ENCODE peak calls at places on chromosomes 4 and X, in eight cellular contexts. One of them, this sample, is unnamed.

GRCh38 chr4:128288689-128289106 is 1.1 kb upstream of the PGRMC2 start:
- DNase-seq in suprapubic skin: no peak
- DNase-seq in K562: no peak
- DNase-seq in IMR-90: peak; percentile 56
- DNase-seq in Peyer's patch: peak; percentile 16
- DNase-seq in HCT116: no peak
- DNase-seq in H1: no peak
- DNase-seq in GM12878: peak; percentile 17
- DNase-seq in this sample: no peak

GRCh38 chr4:13533670-13534343 is 10.5 kb downstream of the NKX3-2 start:
- DNase-seq in suprapubic skin: no peak
- DNase-seq in K562: no peak
- DNase-seq in IMR-90: no peak
- DNase-seq in Peyer's patch: no peak
- DNase-seq in HCT116: no peak
- DNase-seq in H1: no peak
- DNase-seq in GM12878: no peak
- DNase-seq in this sample: no peak

GRCh38 chr4:154559141-154559841 is 3.5 kb upstream of the FGB start:
- DNase-seq in suprapubic skin: no peak
- DNase-seq in K562: peak; percentile 49
- DNase-seq in IMR-90: peak; percentile 65
- DNase-seq in Peyer's patch: no peak
- DNase-seq in HCT116: peak; percentile 44
- DNase-seq in H1: peak; percentile 9
- DNase-seq in GM12878: no peak
- DNase-seq in this sample: no peak

GRCh38 chr4:78650106-78651021 is 98.8 kb downstream of the ANXA3 start:
- DNase-seq in suprapubic skin: no peak
- DNase-seq in K562: peak; percentile 40
- DNase-seq in IMR-90: peak; percentile 86
- DNase-seq in Peyer's patch: no peak
- DNase-seq in HCT116: no peak
- DNase-seq in H1: no peak
- DNase-seq in GM12878: no peak
- DNase-seq in this sample: no peak

GRCh38 chrX:85004255-85004654 is 578 bp downstream of the APOOL start:
- DNase-seq in suprapubic skin: no peak
- DNase-seq in K562: no peak
- DNase-seq in IMR-90: peak; percentile 28
- DNase-seq in Peyer's patch: no peak
- DNase-seq in HCT116: no peak
- DNase-seq in H1: no peak
- DNase-seq in GM12878: no peak
- DNase-seq in this sample: no peak

GRCh38 chrX:137194164-137194563 is 160.4 kb upstream of the GPR101 start:
- DNase-seq in suprapubic skin: no peak
- DNase-seq in K562: peak; percentile 5
- DNase-seq in IMR-90: peak; percentile 21
- DNase-seq in Peyer's patch: no peak
- DNase-seq in HCT116: peak; percentile 16
- DNase-seq in H1: peak; percentile 3
- DNase-seq in GM12878: peak; percentile 1
- DNase-seq in this sample: no peak

GRCh38 chr4:151481813-151482212 is 72.8 kb downstream of the FHIP1A start:
- DNase-seq in suprapubic skin: no peak
- DNase-seq in K562: no peak
- DNase-seq in IMR-90: no peak
- DNase-seq in Peyer's patch: no peak
- DNase-seq in HCT116: no peak
- DNase-seq in H1: no peak
- DNase-seq in GM12878: no peak
- DNase-seq in this sample: no peak

GRCh38 chr4:186557486-186557885 is 2.1 kb upstream of the MTNR1A start:
- DNase-seq in suprapubic skin: no peak
- DNase-seq in K562: no peak
- DNase-seq in IMR-90: peak; percentile 45
- DNase-seq in Peyer's patch: no peak
- DNase-seq in HCT116: no peak
- DNase-seq in H1: no peak
- DNase-seq in GM12878: no peak
- DNase-seq in this sample: no peak

GRCh38 chr4:186676531-186677158 is 47.0 kb downstream of the FAT1 start:
- DNase-seq in suprapubic skin: no peak
- DNase-seq in K562: no peak
- DNase-seq in IMR-90: peak; percentile 98
- DNase-seq in Peyer's patch: no peak
- DNase-seq in HCT116: no peak
- DNase-seq in H1: no peak
- DNase-seq in GM12878: no peak
- DNase-seq in this sample: no peak

GRCh38 chr4:39178706-39179105 is 3.6 kb upstream of the WDR19 start:
- DNase-seq in suprapubic skin: no peak
- DNase-seq in K562: no peak
- DNase-seq in IMR-90: peak; percentile 47
- DNase-seq in Peyer's patch: no peak
- DNase-seq in HCT116: no peak
- DNase-seq in H1: no peak
- DNase-seq in GM12878: no peak
- DNase-seq in this sample: no peak

GRCh38 chr4:74410272-74410671 is 34.7 kb upstream of the AREG start:
- DNase-seq in suprapubic skin: no peak
- DNase-seq in K562: no peak
- DNase-seq in IMR-90: peak; percentile 51
- DNase-seq in Peyer's patch: no peak
- DNase-seq in HCT116: no peak
- DNase-seq in H1: no peak
- DNase-seq in GM12878: no peak
- DNase-seq in this sample: no peak

GRCh38 chr4:21726255-21726815 is 222.2 kb downstream of the KCNIP4 start:
- DNase-seq in suprapubic skin: no peak
- DNase-seq in K562: no peak
- DNase-seq in IMR-90: no peak
- DNase-seq in Peyer's patch: no peak
- DNase-seq in HCT116: no peak
- DNase-seq in H1: no peak
- DNase-seq in GM12878: no peak
- DNase-seq in this sample: no peak

GRCh38 chr4:38654273-38654672 is 9.7 kb upstream of the KLF3 start:
- DNase-seq in suprapubic skin: no peak
- DNase-seq in K562: no peak
- DNase-seq in IMR-90: no peak
- DNase-seq in Peyer's patch: no peak
- DNase-seq in HCT116: no peak
- DNase-seq in H1: no peak
- DNase-seq in GM12878: no peak
- DNase-seq in this sample: no peak

GRCh38 chr4:183987987-183988392 is 82.9 kb downstream of the STOX2 start:
- DNase-seq in suprapubic skin: no peak
- DNase-seq in K562: peak; percentile 16
- DNase-seq in IMR-90: peak; percentile 95
- DNase-seq in Peyer's patch: no peak
- DNase-seq in HCT116: peak; percentile 68
- DNase-seq in H1: no peak
- DNase-seq in GM12878: no peak
- DNase-seq in this sample: peak; percentile 88

GRCh38 chr4:80045831-80046230 is 27.2 kb downstream of the ANTXR2 start:
- DNase-seq in suprapubic skin: no peak
- DNase-seq in K562: no peak
- DNase-seq in IMR-90: peak; percentile 76
- DNase-seq in Peyer's patch: no peak
- DNase-seq in HCT116: no peak
- DNase-seq in H1: no peak
- DNase-seq in GM12878: no peak
- DNase-seq in this sample: no peak

GRCh38 chrX:152138388-152138784 is at the start of gene MAGEA10:
- DNase-seq in suprapubic skin: no peak
- DNase-seq in K562: no peak
- DNase-seq in IMR-90: no peak
- DNase-seq in Peyer's patch: no peak
- DNase-seq in HCT116: no peak
- DNase-seq in H1: no peak
- DNase-seq in GM12878: no peak
- DNase-seq in this sample: no peak

GRCh38 chr4:67700874-67701850 is at the start of gene UBA6:
- DNase-seq in suprapubic skin: peak; percentile 97
- DNase-seq in K562: peak; percentile 95
- DNase-seq in IMR-90: peak; percentile 96
- DNase-seq in Peyer's patch: peak; percentile 96
- DNase-seq in HCT116: peak; percentile 93
- DNase-seq in H1: peak; percentile 91
- DNase-seq in GM12878: peak; percentile 89
- DNase-seq in this sample: peak; percentile 97
- TF ChIP-seq POLR2A in suprapubic skin: peak; percentile 7
- TF ChIP-seq POLR2A in K562: peak; percentile 89
- TF ChIP-seq POLR2A in IMR-90: peak; percentile 82
- TF ChIP-seq POLR2A in Peyer's patch: peak; percentile 35
- TF ChIP-seq POLR2A in HCT116: peak; percentile 89
- TF ChIP-seq POLR2A in H1: peak; percentile 13
- TF ChIP-seq POLR2A in GM12878: peak; percentile 93
- TF ChIP-seq POLR2A in this sample: peak; percentile 36

GRCh38 chrX:48833531-48834138 is 1.8 kb downstream of the PCSK1N start:
- DNase-seq in suprapubic skin: no peak
- DNase-seq in K562: no peak
- DNase-seq in IMR-90: no peak
- DNase-seq in Peyer's patch: no peak
- DNase-seq in HCT116: no peak
- DNase-seq in H1: no peak
- DNase-seq in GM12878: no peak
- DNase-seq in this sample: no peak
- H3K27me3 ChIP-seq in suprapubic skin: peaks cover 23% of the 10 kb centered on the region
- H3K27me3 ChIP-seq in K562: no peaks in the 10 kb centered on the region
- H3K27me3 ChIP-seq in IMR-90: peaks cover 47% of the 10 kb centered on the region
- H3K27me3 ChIP-seq in Peyer's patch: no peaks in the 10 kb centered on the region
- H3K27me3 ChIP-seq in HCT116: no peaks in the 10 kb centered on the region
- H3K27me3 ChIP-seq in H1: peaks cover 39% of the 10 kb centered on the region
- H3K27me3 ChIP-seq in GM12878: no peaks in the 10 kb centered on the region
- H3K27me3 ChIP-seq in this sample: peaks cover 37% of the 10 kb centered on the region

GRCh38 chr4:156774422-156774821 is 197.2 kb downstream of the PDGFC start:
- DNase-seq in suprapubic skin: peak; percentile 78
- DNase-seq in K562: no peak
- DNase-seq in IMR-90: peak; percentile 96
- DNase-seq in Peyer's patch: no peak
- DNase-seq in HCT116: no peak
- DNase-seq in H1: no peak
- DNase-seq in GM12878: no peak
- DNase-seq in this sample: peak; percentile 20

GRCh38 chr4:156775803-156776202 is 195.8 kb downstream of the PDGFC start:
- DNase-seq in suprapubic skin: no peak
- DNase-seq in K562: no peak
- DNase-seq in IMR-90: no peak
- DNase-seq in Peyer's patch: no peak
- DNase-seq in HCT116: no peak
- DNase-seq in H1: no peak
- DNase-seq in GM12878: no peak
- DNase-seq in this sample: peak; percentile 15

GRCh38 chr4:156771171-156771837 is 200.3 kb downstream of the PDGFC start:
- DNase-seq in suprapubic skin: no peak
- DNase-seq in K562: no peak
- DNase-seq in IMR-90: peak; percentile 69
- DNase-seq in Peyer's patch: no peak
- DNase-seq in HCT116: peak; percentile 51
- DNase-seq in H1: no peak
- DNase-seq in GM12878: no peak
- DNase-seq in this sample: no peak

GRCh38 chr4:156778093-156778492 is 193.5 kb downstream of the PDGFC start:
- DNase-seq in suprapubic skin: no peak
- DNase-seq in K562: no peak
- DNase-seq in IMR-90: peak; percentile 72
- DNase-seq in Peyer's patch: no peak
- DNase-seq in HCT116: no peak
- DNase-seq in H1: no peak
- DNase-seq in GM12878: no peak
- DNase-seq in this sample: no peak

DNA sequence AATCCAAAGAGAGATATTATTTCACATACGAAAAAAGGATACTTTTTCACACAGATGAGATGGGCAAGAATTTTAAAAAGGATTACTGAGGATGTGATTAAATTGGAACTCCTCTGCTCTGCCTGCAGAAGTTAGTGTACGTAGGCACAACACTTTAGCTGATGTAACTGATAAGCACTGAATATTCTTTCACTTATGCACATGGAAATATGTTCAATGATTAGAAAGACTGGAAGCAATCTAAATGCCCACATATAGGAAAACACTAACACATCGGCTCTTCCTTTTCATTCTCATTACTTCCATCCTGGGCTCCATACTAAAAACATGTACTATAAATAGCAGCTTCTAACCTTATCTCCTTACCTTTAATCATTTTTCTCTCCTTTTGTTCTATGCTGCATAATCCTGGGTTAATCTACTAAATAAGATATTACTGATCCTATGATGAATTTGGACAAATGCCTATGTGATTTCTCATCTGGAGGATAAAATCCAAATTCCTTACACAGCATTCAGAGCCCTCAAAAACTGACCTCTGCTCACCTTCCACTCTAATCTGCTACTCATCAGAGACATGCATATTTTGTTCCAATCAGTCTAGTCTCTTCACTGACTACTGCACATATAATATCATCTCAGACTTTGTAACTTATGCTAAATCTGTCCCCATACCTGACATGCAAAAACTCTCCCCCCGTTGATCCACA is 197.8 kb downstream of the PDGFC start:
- DNase-seq in suprapubic skin: no peak
- DNase-seq in K562: no peak
- DNase-seq in IMR-90: peak; percentile 56
- DNase-seq in Peyer's patch: no peak
- DNase-seq in HCT116: no peak
- DNase-seq in H1: no peak
- DNase-seq in GM12878: no peak
- DNase-seq in this sample: no peak
- H3K4me1 ChIP-seq in suprapubic skin: peaks cover 57% of the 10 kb centered on the region
- H3K4me1 ChIP-seq in K562: no peaks in the 10 kb centered on the region
- H3K4me1 ChIP-seq in IMR-90: peaks cover 14% of the 10 kb centered on the region
- H3K4me1 ChIP-seq in Peyer's patch: no peaks in the 10 kb centered on the region
- H3K4me1 ChIP-seq in HCT116: peaks cover 32% of the 10 kb centered on the region
- H3K4me1 ChIP-seq in H1: no peaks in the 10 kb centered on the region
- H3K4me1 ChIP-seq in GM12878: no peaks in the 10 kb centered on the region
- H3K4me1 ChIP-seq in this sample: no peaks in the 10 kb centered on the region

DNA sequence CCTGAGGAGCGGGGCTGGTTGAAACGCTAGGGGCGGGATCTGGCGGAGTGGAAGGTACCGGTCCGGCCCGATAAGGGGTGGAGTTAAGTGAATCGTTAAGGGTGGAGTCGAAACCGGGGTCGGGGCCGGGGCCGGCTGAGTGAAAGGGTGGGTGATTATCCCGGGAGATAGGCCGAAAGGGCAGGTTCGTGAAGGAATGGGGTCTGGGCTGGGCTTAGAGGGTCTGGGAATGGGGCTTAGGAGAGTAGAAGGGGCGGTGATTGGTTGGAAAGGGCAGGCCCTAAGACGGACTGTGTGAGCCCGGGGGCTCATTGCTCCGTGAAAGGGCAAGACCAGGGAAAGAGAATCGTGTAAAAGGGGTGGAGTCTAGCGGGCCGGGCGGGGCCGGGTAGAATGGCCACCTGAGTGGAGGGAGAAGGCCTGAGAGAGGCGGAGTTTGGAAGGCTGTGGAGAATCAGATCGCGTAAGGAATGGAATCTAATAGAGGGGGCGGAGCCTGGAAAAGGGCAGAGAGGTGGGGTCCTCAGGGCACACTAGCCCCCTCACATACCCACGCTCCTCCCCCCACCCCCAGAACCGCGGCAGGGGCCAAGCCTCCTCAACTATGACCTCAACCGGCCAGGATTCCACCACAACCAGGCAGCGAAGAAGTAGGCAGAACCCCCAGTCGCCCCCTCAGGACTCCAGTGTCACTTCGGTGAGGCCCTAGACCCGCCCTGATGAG is 384 bp downstream of the HDAC6 start:
- DNase-seq in suprapubic skin: peak; percentile 91
- DNase-seq in K562: peak; percentile 75
- DNase-seq in IMR-90: peak; percentile 60
- DNase-seq in Peyer's patch: peak; percentile 80
- DNase-seq in HCT116: peak; percentile 57
- DNase-seq in H1: peak; percentile 27
- DNase-seq in GM12878: peak; percentile 40
- DNase-seq in this sample: peak; percentile 86
- TF ChIP-seq POLR2A in suprapubic skin: peak; percentile 35
- TF ChIP-seq POLR2A in K562: peak; percentile 95
- TF ChIP-seq POLR2A in IMR-90: peak; percentile 63
- TF ChIP-seq POLR2A in Peyer's patch: peak; percentile 64
- TF ChIP-seq POLR2A in HCT116: peak; percentile 47
- TF ChIP-seq POLR2A in H1: no peak
- TF ChIP-seq POLR2A in GM12878: peak; percentile 66
- TF ChIP-seq POLR2A in this sample: no peak